ENCODE peak calls at places on chromosomes 6 and 20, in six cellular contexts. C is PC-9, E is fibroblast of lung, M is heart left ventricle, V is pancreas, X is cardiac muscle cell. D is an unnamed sample.

GRCh38 chr20:47256665-47257236 is 99.7 kb downstream of the ZMYND8 start:
- DNase-seq in X (no peak), C (no peak), E (peak), V (no peak), M (no peak), D (no peak)

GRCh38 chr6:81891869-81892268 is 139.4 kb upstream of the TENT5A start:
- DNase-seq in M (no peak), E (no peak), C (no peak), X (no peak), V (no peak), D (no peak)

GRCh38 chr20:63544958-63545516 is 2.5 kb downstream of the SRMS start:
- DNase-seq in M (no peak), X (no peak), E (no peak), V (no peak), C (peak), D (no peak)

GRCh38 chr6:149696904-149697303 is 21.0 kb downstream of the LATS1 start:
- DNase-seq in C (no peak), X (no peak), M (no peak), E (peak), V (no peak), D (no peak)

GRCh38 chr20:51322164-51322707 is 220.3 kb downstream of the NFATC2 start:
- DNase-seq in C (no peak), V (no peak), M (no peak), E (no peak), X (peak), D (no peak)

GRCh38 chr6:106870069-106870468 is 104.5 kb downstream of the CD24 start:
- DNase-seq in E (no peak), V (no peak), M (no peak), X (no peak), C (peak), D (no peak)

GRCh38 chr20:45969712-45970634 is 2.0 kb downstream of the ZNF335 start:
- DNase-seq in X (peak), E (peak), C (peak), M (peak), V (no peak), D (peak)

GRCh38 chr6:107894821-107895396 is 63.1 kb downstream of the SEC63 start:
- DNase-seq in C (peak), V (no peak), X (no peak), E (peak), M (no peak), D (no peak)

GRCh38 chr6:14212020-14212419 is 94.4 kb downstream of the CD83 start:
- DNase-seq in X (no peak), C (peak), M (no peak), V (no peak), E (no peak), D (no peak)

GRCh38 chr20:38219006-38219950 is 41.3 kb downstream of the KIAA1755 start:
- DNase-seq in C (no peak), V (no peak), E (no peak), X (no peak), M (no peak), D (no peak)

GRCh38 chr6:78947962-78948361 is 80.6 kb downstream of the IRAK1BP1 start:
- DNase-seq in X (no peak), E (peak), M (no peak), C (no peak), V (no peak), D (no peak)

GRCh38 chr6:21824431-21825180 is 231.1 kb downstream of the SOX4 start:
- DNase-seq in M (no peak), E (peak), V (no peak), X (no peak), C (no peak), D (no peak)

GRCh38 chr6:166595949-166596348 is 9.5 kb upstream of the RAMACL start:
- DNase-seq in V (no peak), C (no peak), X (no peak), E (no peak), M (no peak), D (no peak)

GRCh38 chr20:47691632-47692031 is 93.6 kb downstream of the SULF2 start:
- DNase-seq in E (peak), C (no peak), V (no peak), M (no peak), X (peak), D (no peak)

GRCh38 chr6:44067073-44067759 is 60.0 kb downstream of the MRPL14 start:
- DNase-seq in V (no peak), X (no peak), C (no peak), E (no peak), M (no peak), D (no peak)

GRCh38 chr6:127080081-127080480 is 38.4 kb upstream of the RSPO3 start:
- DNase-seq in V (no peak), X (no peak), C (no peak), E (no peak), M (no peak), D (no peak)

GRCh38 chr6:16344756-16345155 is 106.4 kb downstream of the GMPR start:
- DNase-seq in X (no peak), E (peak), M (no peak), V (no peak), C (no peak), D (no peak)

GRCh38 chr6:111971866-111972532 is 81.9 kb upstream of the CCN6 start:
- DNase-seq in X (no peak), E (peak), M (no peak), C (no peak), V (no peak), D (no peak)

GRCh38 chr6:153493501-153493900 is 362.4 kb upstream of the RGS17 start:
- DNase-seq in E (no peak), C (no peak), V (no peak), X (no peak), M (no peak), D (no peak)

GRCh38 chr6:142926177-142926493 is 18.8 kb downstream of the HIVEP2 start:
- DNase-seq in X (no peak), C (no peak), V (no peak), M (no peak), E (peak), D (no peak)

GRCh38 chr20:36234771-36235320 is 1.4 kb upstream of the AAR2 start:
- DNase-seq in C (no peak), V (no peak), E (no peak), M (no peak), X (no peak), D (no peak)

GRCh38 chr20:56636701-56637100 is 7.6 kb downstream of the TFAP2C start:
- DNase-seq in E (no peak), C (no peak), X (no peak), M (no peak), V (no peak), D (no peak)

GRCh38 chr6:141467881-141468280 is 664.8 kb upstream of the GJE1 start:
- DNase-seq in X (no peak), V (no peak), M (no peak), E (no peak), C (peak), D (no peak)

GRCh38 chr6:80165143-80165542 is 58.7 kb downstream of the BCKDHB start:
- DNase-seq in C (no peak), M (no peak), V (no peak), X (no peak), E (peak), D (no peak)

GRCh38 chr20:61127311-61128044 is 124.6 kb upstream of the CDH4 start:
- DNase-seq in M (no peak), X (no peak), E (peak), V (no peak), C (no peak), D (no peak)

GRCh38 chr6:169950558-169950957 is 199.1 kb downstream of the ERMARD start:
- DNase-seq in V (no peak), X (no peak), C (no peak), E (peak), M (no peak), D (no peak)

GRCh38 chr6:49906511-49906910 is 40.2 kb upstream of the CRISP1 start:
- DNase-seq in C (no peak), V (no peak), X (no peak), E (peak), M (no peak), D (peak)

GRCh38 chr6:54617730-54618129 is 228.8 kb upstream of the FAM83B start:
- DNase-seq in E (peak), X (no peak), C (no peak), M (no peak), V (no peak), D (no peak)

DNA sequence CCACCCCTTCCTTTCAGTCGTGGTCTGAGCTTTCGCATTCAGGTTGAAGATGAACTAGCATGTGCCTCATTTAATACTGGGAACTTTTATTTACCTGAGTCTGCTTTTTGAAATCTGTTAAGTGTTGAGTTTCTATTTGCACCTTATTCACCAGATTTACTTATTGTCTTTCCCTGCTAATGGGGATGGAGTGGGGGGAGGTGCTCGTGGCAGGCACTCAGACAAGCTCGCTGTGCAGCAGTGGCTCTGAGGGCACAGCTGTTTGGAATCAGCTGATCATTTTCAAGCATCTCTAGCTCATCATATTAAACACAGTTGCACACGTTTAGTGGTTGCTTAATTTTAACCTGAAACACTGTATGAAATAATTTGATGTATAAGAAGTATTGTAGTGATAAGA is 35.6 kb downstream of the UTRN start:
- DNase-seq in C (no peak), V (no peak), E (no peak), M (no peak), X (no peak), D (no peak)
- H3K27ac ChIP-seq in C (no peak), V (no peak), E (no peak), M (no peak), X (no peak), D (no peak)

GRCh38 chr6:947235-947934 is 254.4 kb upstream of the EXOC2 start:
- DNase-seq in X (no peak), E (no peak), C (no peak), V (no peak), M (no peak), D (no peak)
- TF ChIP-seq CTCF in X (no peak), E (no peak), C (no peak), V (no peak), M (no peak), D (no peak)

DNA sequence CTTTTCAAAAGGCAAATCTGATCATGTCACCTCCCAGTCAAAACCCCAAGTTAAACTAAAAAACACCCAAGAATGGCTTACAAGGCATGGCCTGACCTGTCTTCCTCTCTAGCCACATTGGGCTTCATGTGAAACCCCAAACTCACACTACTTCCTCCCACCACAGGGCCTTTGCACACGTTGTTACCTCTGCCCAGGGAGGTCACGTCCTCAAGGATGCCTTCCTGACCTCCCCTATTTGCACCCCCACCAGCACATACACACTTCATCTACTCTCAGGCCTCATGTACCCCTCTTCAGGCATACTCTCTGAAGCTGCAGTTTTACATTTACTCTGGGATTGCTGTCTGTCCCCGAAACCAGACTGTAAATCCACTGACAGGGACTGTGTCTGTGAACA is 6.1 kb downstream of the EZR start:
- DNase-seq in X (no peak), V (no peak), E (no peak), C (no peak), M (no peak), D (no peak)
- H3K4me3 ChIP-seq in X (no peak), V (no peak), E (no peak), C (peak), M (no peak), D (no peak)

GRCh38 chr20:1816384-1817381 is 78.5 kb upstream of the SIRPA start:
- DNase-seq in X (no peak), C (no peak), V (no peak), E (no peak), M (peak), D (no peak)
- H3K27ac ChIP-seq in X (no peak), C (no peak), V (no peak), E (peak), M (peak), D (peak)

GRCh38 chr20:43508106-43508505 is 609 bp downstream of the L3MBTL1 start:
- DNase-seq in M (no peak), V (no peak), E (no peak), X (no peak), C (no peak), D (no peak)

GRCh38 chr20:43511879-43512278 is 4.4 kb downstream of the L3MBTL1 start:
- DNase-seq in M (no peak), X (no peak), V (no peak), C (no peak), E (no peak), D (no peak)

GRCh38 chr20:43506238-43506637 is 1.3 kb upstream of the L3MBTL1 start:
- DNase-seq in C (no peak), M (no peak), V (no peak), E (no peak), X (no peak), D (no peak)

GRCh38 chr20:43508604-43509040 is 1.1 kb downstream of the L3MBTL1 start:
- DNase-seq in E (no peak), C (no peak), X (peak), M (no peak), V (no peak), D (no peak)

DNA sequence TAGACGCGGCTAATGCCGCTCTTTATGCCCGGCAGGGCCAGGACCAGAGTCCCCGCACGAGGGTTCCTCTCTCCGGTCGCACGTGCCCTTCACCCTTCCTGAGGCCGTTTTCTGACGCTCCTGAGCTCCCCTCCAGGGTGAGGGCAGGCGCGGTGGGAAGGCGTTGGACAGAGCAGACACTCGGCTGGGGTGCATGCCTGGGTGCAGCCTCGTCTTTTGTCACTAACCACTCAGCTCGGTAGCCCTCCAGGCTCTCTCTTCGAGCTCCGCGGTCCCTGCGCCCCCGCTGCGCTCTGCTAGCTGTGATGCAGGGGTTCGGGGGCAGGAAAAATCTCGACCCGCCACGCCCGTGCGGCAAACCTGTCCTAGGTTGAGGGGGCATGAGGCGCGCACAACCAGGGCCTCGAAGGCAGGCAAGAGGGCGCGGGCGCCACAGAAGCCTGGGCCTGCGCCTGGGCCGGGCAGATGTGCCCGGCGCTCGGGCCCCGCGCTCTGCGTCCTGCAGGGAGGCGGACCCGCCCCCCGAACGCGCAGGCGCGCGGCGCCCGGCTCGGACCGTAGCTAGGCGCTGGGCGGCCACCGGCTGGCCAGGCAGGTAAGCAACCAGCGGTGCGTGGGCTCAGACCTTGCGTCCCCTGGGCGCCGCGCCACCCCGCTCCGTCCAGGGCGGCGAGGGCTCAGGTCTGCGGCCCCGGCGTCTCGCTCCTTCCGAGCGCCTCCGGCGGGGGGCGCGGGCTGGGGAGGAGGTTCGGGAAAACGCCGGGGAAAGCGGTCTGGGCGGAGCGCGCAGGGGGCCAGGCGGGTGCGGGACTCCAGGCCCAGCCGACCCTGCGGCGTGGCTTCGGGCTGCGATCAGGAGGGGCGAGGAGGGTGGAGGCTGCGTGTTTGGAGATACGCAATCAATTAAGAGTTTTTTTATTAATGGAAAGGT is at the start of gene L3MBTL1:
- DNase-seq in X (peak), M (peak), V (peak), C (peak), E (peak), D (peak)
- TF ChIP-seq CTCF in X (no peak), M (no peak), V (no peak), C (no peak), E (no peak), D (no peak)

GRCh38 chr6:28212510-28213212 is 12.4 kb upstream of the ZSCAN9 start:
- DNase-seq in X (peak), C (peak), M (no peak), V (peak), E (peak), D (no peak)
- H3K4me3 ChIP-seq in X (peak), C (peak), M (peak), V (peak), E (peak), D (no peak)